ENCODE peak calls at places on chromosomes 12 and 14, in four cellular contexts. One of them, this sample, is unnamed.
A peak's percentile ranks its signal among the peaks of the same experiment; 100 is the strongest.

GRCh38 chr14:23154876-23155587 is 28.4 kb downstream of the SLC7A8 start:
- DNase-seq in GM12878: no peak
- DNase-seq in K562: peak; percentile 78
- DNase-seq in HepG2: no peak
- DNase-seq in this sample: no peak

GRCh38 chr12:12272869-12273268 is 6.0 kb upstream of the LRP6 start:
- DNase-seq in HepG2: no peak
- DNase-seq in GM12878: no peak
- DNase-seq in K562: no peak
- DNase-seq in this sample: no peak

GRCh38 chr12:29569392-29569791 is 71.9 kb upstream of the OVCH1 start:
- DNase-seq in K562: no peak
- DNase-seq in HepG2: no peak
- DNase-seq in GM12878: no peak
- DNase-seq in this sample: no peak

GRCh38 chr14:41873379-41874034 is 266.8 kb downstream of the LRFN5 start:
- DNase-seq in GM12878: no peak
- DNase-seq in K562: no peak
- DNase-seq in HepG2: no peak
- DNase-seq in this sample: peak; percentile 6

GRCh38 chr12:50458606-50459005 is 46.2 kb upstream of the DIP2B start:
- DNase-seq in HepG2: no peak
- DNase-seq in GM12878: no peak
- DNase-seq in K562: no peak
- DNase-seq in this sample: no peak

GRCh38 chr12:67593041-67593870 is 55.3 kb upstream of the DYRK2 start:
- DNase-seq in HepG2: no peak
- DNase-seq in GM12878: no peak
- DNase-seq in K562: no peak
- DNase-seq in this sample: no peak

GRCh38 chr12:100900808-100901207 is 106.2 kb downstream of the ANO4 start:
- DNase-seq in HepG2: no peak
- DNase-seq in K562: no peak
- DNase-seq in GM12878: no peak
- DNase-seq in this sample: no peak

GRCh38 chr12:66405395-66405794 is 103.1 kb downstream of the HELB start:
- DNase-seq in K562: no peak
- DNase-seq in HepG2: no peak
- DNase-seq in GM12878: no peak
- DNase-seq in this sample: no peak

GRCh38 chr14:32366256-32366655 is 37.2 kb downstream of the AKAP6 start:
- DNase-seq in K562: no peak
- DNase-seq in HepG2: no peak
- DNase-seq in GM12878: no peak
- DNase-seq in this sample: no peak

GRCh38 chr12:51025182-51025747 is 919 bp downstream of the SLC11A2 start:
- DNase-seq in HepG2: no peak
- DNase-seq in K562: no peak
- DNase-seq in GM12878: no peak
- DNase-seq in this sample: no peak

GRCh38 chr12:103301642-103302620 is 193.8 kb downstream of the C12orf42 start:
- DNase-seq in HepG2: no peak
- DNase-seq in K562: no peak
- DNase-seq in GM12878: no peak
- DNase-seq in this sample: no peak

GRCh38 chr12:109539508-109539907 is 33.8 kb downstream of the MMAB start:
- DNase-seq in GM12878: no peak
- DNase-seq in HepG2: no peak
- DNase-seq in K562: no peak
- DNase-seq in this sample: no peak

GRCh38 chr12:99498756-99499155 is 148.8 kb upstream of the GARIN6 start:
- DNase-seq in HepG2: no peak
- DNase-seq in K562: no peak
- DNase-seq in GM12878: no peak
- DNase-seq in this sample: no peak

GRCh38 chr14:22432348-22432976 is 156.6 kb downstream of the DAD1 start:
- DNase-seq in GM12878: no peak
- DNase-seq in HepG2: no peak
- DNase-seq in K562: peak; percentile 20
- DNase-seq in this sample: no peak

GRCh38 chr12:121799175-121799841 is 4.5 kb upstream of the SETD1B start:
- DNase-seq in GM12878: no peak
- DNase-seq in HepG2: peak; percentile 77
- DNase-seq in K562: peak; percentile 96
- DNase-seq in this sample: peak; percentile 61

GRCh38 chr14:100675664-100676063 is 51.0 kb upstream of the DLK1 start:
- DNase-seq in HepG2: no peak
- DNase-seq in K562: no peak
- DNase-seq in GM12878: no peak
- DNase-seq in this sample: no peak
- TF ChIP-seq TARDBP in HepG2: no peak
- TF ChIP-seq TARDBP in K562: no peak
- TF ChIP-seq TARDBP in GM12878: no peak
- TF ChIP-seq TARDBP in this sample: no peak

GRCh38 chr12:9669019-9669326 is 540 bp upstream of the CLEC2D start:
- DNase-seq in K562: no peak
- DNase-seq in HepG2: no peak
- DNase-seq in GM12878: no peak
- DNase-seq in this sample: no peak

GRCh38 chr12:9662488-9662887 is 7.0 kb upstream of the CLEC2D start:
- DNase-seq in K562: no peak
- DNase-seq in GM12878: no peak
- DNase-seq in HepG2: no peak
- DNase-seq in this sample: no peak

GRCh38 chr12:9668141-9669018 is 1.1 kb upstream of the CLEC2D start:
- DNase-seq in K562: no peak
- DNase-seq in HepG2: no peak
- DNase-seq in GM12878: no peak
- DNase-seq in this sample: no peak

GRCh38 chr12:9669534-9669933 is at the start of gene CLEC2D:
- DNase-seq in GM12878: peak; percentile 95
- DNase-seq in K562: no peak
- DNase-seq in HepG2: no peak
- DNase-seq in this sample: no peak

GRCh38 chr12:9667403-9667802 is 2.1 kb upstream of the CLEC2D start:
- DNase-seq in HepG2: no peak
- DNase-seq in K562: no peak
- DNase-seq in GM12878: peak; percentile 72
- DNase-seq in this sample: no peak
- TF ChIP-seq TARDBP in HepG2: no peak
- TF ChIP-seq TARDBP in K562: no peak
- TF ChIP-seq TARDBP in GM12878: no peak
- TF ChIP-seq TARDBP in this sample: no peak

GRCh38 chr12:107894589-107894988 is 120.1 kb downstream of the ASCL4 start:
- DNase-seq in K562: no peak
- DNase-seq in HepG2: no peak
- DNase-seq in GM12878: no peak
- DNase-seq in this sample: no peak

GRCh38 chr12:107895966-107896365 is 121.5 kb downstream of the ASCL4 start:
- DNase-seq in GM12878: no peak
- DNase-seq in K562: no peak
- DNase-seq in HepG2: no peak
- DNase-seq in this sample: no peak

GRCh38 chr12:107891967-107892366 is 117.5 kb downstream of the ASCL4 start:
- DNase-seq in K562: peak; percentile 53
- DNase-seq in HepG2: no peak
- DNase-seq in GM12878: no peak
- DNase-seq in this sample: peak; percentile 32
- TF ChIP-seq TARDBP in K562: no peak
- TF ChIP-seq TARDBP in HepG2: no peak
- TF ChIP-seq TARDBP in GM12878: no peak
- TF ChIP-seq TARDBP in this sample: no peak

GRCh38 chr14:99363051-99363450 is 91.1 kb upstream of the BCL11B start:
- DNase-seq in HepG2: no peak
- DNase-seq in K562: no peak
- DNase-seq in GM12878: no peak
- DNase-seq in this sample: no peak
- TF ChIP-seq TARDBP in HepG2: no peak
- TF ChIP-seq TARDBP in K562: no peak
- TF ChIP-seq TARDBP in GM12878: no peak
- TF ChIP-seq TARDBP in this sample: no peak

DNA sequence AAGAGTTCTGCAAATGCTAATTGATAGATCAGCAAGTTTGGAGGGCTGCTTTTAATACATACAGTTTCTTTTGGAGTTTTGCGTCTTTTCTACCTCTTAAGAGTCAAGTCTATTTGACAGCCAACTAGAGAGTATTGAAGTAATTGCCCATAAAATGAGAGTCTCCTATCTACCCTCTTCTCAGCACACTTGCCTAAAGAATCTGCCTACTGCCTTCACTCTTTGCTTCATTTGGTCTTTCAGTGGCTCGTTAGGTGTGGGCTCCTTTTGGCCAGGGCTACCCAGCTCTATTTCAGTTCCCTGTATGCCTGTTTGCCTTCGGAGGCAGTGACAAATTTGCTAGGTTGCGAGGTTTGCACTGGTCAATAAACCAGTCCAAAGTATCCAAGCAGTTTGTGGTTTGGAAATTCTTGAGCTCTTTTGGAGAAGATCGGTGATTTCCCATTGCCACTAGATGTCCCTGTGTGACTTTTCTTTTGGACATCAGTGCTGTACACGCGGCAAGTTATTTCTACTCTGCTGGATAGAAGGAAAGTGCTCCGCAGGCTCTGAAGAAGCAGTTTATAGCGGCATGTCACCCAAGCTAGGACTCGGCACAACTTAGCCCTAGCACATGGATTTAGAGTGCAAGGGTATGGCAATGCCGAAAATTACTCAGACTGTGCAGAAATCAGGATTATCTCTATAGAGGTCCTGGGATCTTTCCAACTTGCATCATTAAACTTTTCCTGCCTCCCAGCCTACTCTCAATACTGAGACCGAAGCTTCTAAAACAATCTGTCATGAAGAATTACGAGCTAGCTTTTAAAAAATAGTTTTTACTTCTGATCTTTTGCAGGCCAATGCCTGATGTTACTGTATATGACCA is 38.6 kb downstream of the MGST1 start:
- DNase-seq in GM12878: peak; percentile 5
- DNase-seq in K562: peak; percentile 11
- DNase-seq in HepG2: peak; percentile 88
- DNase-seq in this sample: peak; percentile 57
- TF ChIP-seq TARDBP in GM12878: no peak
- TF ChIP-seq TARDBP in K562: no peak
- TF ChIP-seq TARDBP in HepG2: no peak
- TF ChIP-seq TARDBP in this sample: no peak

DNA sequence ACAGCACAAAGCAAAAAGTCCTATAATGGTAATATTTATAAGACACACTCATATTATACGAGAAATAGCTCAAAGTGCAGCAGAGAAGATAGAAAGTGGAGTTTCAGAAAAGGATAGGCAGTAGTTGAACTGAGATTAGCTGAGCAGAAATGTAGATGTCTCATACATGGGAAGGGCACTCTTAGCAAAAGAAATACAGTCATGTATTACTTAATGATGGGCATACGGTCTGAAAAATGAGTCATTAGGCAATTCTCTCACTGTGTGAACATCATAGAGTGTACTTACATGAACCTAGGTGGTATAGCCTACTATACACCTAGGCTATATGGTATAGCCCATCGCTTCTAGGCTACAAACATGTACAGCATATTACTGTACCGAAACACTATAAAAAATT is 671.3 kb downstream of the RPS29 start:
- DNase-seq in K562: no peak
- DNase-seq in HepG2: no peak
- DNase-seq in GM12878: no peak
- DNase-seq in this sample: no peak
- TF ChIP-seq TARDBP in K562: no peak
- TF ChIP-seq TARDBP in HepG2: no peak
- TF ChIP-seq TARDBP in GM12878: no peak
- TF ChIP-seq TARDBP in this sample: no peak

GRCh38 chr12:92482599-92482998 is 220.2 kb upstream of the PLEKHG7 start:
- DNase-seq in K562: no peak
- DNase-seq in GM12878: no peak
- DNase-seq in HepG2: no peak
- DNase-seq in this sample: no peak
- TF ChIP-seq TARDBP in K562: no peak
- TF ChIP-seq TARDBP in GM12878: no peak
- TF ChIP-seq TARDBP in HepG2: no peak
- TF ChIP-seq TARDBP in this sample: no peak

GRCh38 chr12:132056320-132056719 is 87.8 kb downstream of the DDX51 start:
- DNase-seq in K562: no peak
- DNase-seq in GM12878: no peak
- DNase-seq in HepG2: no peak
- DNase-seq in this sample: no peak
- TF ChIP-seq TARDBP in K562: no peak
- TF ChIP-seq TARDBP in GM12878: no peak
- TF ChIP-seq TARDBP in HepG2: no peak
- TF ChIP-seq TARDBP in this sample: no peak